ENCODE peak calls at places on chromosome 7, in ten cellular contexts. V is glutamatergic neuron; N is HCEC 1CT; O is SJCRH30; X is A673; U is aorta; Q is activated T-helper 9 cell treated with anti-CD3 and anti-CD28 coated beads, Interleukin-2, amount 50 U/mL, for 16 hours; E is Karpas-422; A is AG08396; T is IMR-90. J is an unnamed sample.
A peak's percentile ranks its signal among the peaks of the same experiment; 100 is the strongest.

GRCh38 chr7:82810558-82811259 is 352.0 kb downstream of the PCLO start:
- DNase-seq in V (no peak), N (peak; percentile 84), O (peak; percentile 74), X (peak; percentile 92), U (no peak), Q (no peak), E (peak; percentile 62), A (peak; percentile 58), T (peak; percentile 83), J (peak; percentile 53)

GRCh38 chr7:157432957-157433576 is 96.3 kb downstream of the DNAJB6 start:
- DNase-seq in V (peak; percentile 70), N (no peak), O (peak; percentile 71), X (peak; percentile 65), U (peak; percentile 72), Q (peak; percentile 26), E (peak; percentile 69), A (peak; percentile 74), T (peak; percentile 17), J (no peak)

GRCh38 chr7:135147899-135148721 is at the start of gene TMEM140:
- DNase-seq in V (no peak), N (peak; percentile 71), O (no peak), X (no peak), U (no peak), Q (peak; percentile 37), E (peak; percentile 54), A (peak; percentile 60), T (peak; percentile 64), J (peak; percentile 67)

GRCh38 chr7:10815546-10815945 is 158.1 kb upstream of the PHF14 start:
- DNase-seq in V (no peak), N (no peak), O (peak; percentile 49), X (no peak), U (no peak), Q (no peak), E (no peak), A (no peak), T (no peak), J (no peak)

GRCh38 chr7:116797611-116798010 is 64.8 kb upstream of the CAPZA2 start:
- DNase-seq in V (no peak), N (no peak), O (no peak), X (no peak), U (no peak), Q (no peak), E (no peak), A (no peak), T (no peak), J (no peak)

GRCh38 chr7:27031289-27032172 is 64.3 kb downstream of the HOXA1 start:
- DNase-seq in V (no peak), N (peak; percentile 89), O (no peak), X (no peak), U (no peak), Q (no peak), E (peak; percentile 51), A (peak; percentile 53), T (peak; percentile 87), J (no peak)

GRCh38 chr7:96118449-96119001 is 203.4 kb downstream of the SLC25A13 start:
- DNase-seq in V (no peak), N (no peak), O (peak; percentile 68), X (no peak), U (no peak), Q (no peak), E (no peak), A (no peak), T (no peak), J (no peak)

GRCh38 chr7:8014399-8014798 is 45.8 kb downstream of the GLCCI1 start:
- DNase-seq in V (no peak), N (no peak), O (no peak), X (no peak), U (no peak), Q (no peak), E (no peak), A (no peak), T (no peak), J (no peak)

GRCh38 chr7:47458057-47458456 is 123.9 kb downstream of the TNS3 start:
- DNase-seq in V (no peak), N (peak; percentile 100), O (peak; percentile 91), X (no peak), U (peak; percentile 89), Q (no peak), E (no peak), A (peak; percentile 87), T (peak; percentile 99), J (no peak)

GRCh38 chr7:130886438-130887135 is 152.6 kb upstream of the KLF14 start:
- DNase-seq in V (no peak), N (no peak), O (no peak), X (no peak), U (no peak), Q (no peak), E (no peak), A (no peak), T (no peak), J (no peak)

J was measured in Caki2.